ENCODE peak calls at places on chromosomes 2 and 18, in eight cellular contexts. L is testis, T is H9, R is left ventricle myocardium inferior, W is sigmoid colon, Z is tibial artery, D is upper lobe of right lung, U is suprapubic skin. A is an unnamed sample. For H3K4me1, the result is how much of the 10 kb centered on the place peaks cover.

GRCh38 chr2:163570391-163570790 is 165.4 kb downstream of the FIGN start:
- DNase-seq in L (no peak), T (no peak), R (no peak), W (no peak), Z (no peak), D (no peak), U (no peak), A (no peak)

GRCh38 chr2:102008490-102008889 is 16.7 kb downstream of the IL1R2 start:
- DNase-seq in L (no peak), T (no peak), R (no peak), W (no peak), Z (no peak), D (no peak), U (no peak), A (no peak)

GRCh38 chr18:69720422-69720821 is 227.3 kb downstream of the CD226 start:
- DNase-seq in L (no peak), T (no peak), R (no peak), W (no peak), Z (no peak), D (no peak), U (no peak), A (no peak)

GRCh38 chr2:230660294-230661060 is 52.2 kb upstream of the CAB39 start:
- DNase-seq in L (peak), T (no peak), R (peak), W (peak), Z (peak), D (peak), U (no peak), A (peak)

GRCh38 chr18:58784601-58785137 is 80.0 kb upstream of the ZNF532 start:
- DNase-seq in L (no peak), T (peak), R (no peak), W (no peak), Z (peak), D (no peak), U (no peak), A (no peak)

GRCh38 chr2:237327191-237327590 is 86.8 kb downstream of the COL6A3 start:
- DNase-seq in L (no peak), T (no peak), R (no peak), W (no peak), Z (no peak), D (no peak), U (no peak), A (no peak)

GRCh38 chr2:66897181-66897580 is 462.3 kb downstream of the MEIS1 start:
- DNase-seq in L (peak), T (no peak), R (no peak), W (peak), Z (no peak), D (no peak), U (no peak), A (no peak)

GRCh38 chr2:85737481-85737880 is 16.3 kb upstream of the ATOH8 start:
- DNase-seq in L (peak), T (no peak), R (peak), W (peak), Z (peak), D (peak), U (peak), A (no peak)

GRCh38 chr2:206443735-206444527 is 599 bp downstream of the ADAM23 start:
- DNase-seq in L (peak), T (peak), R (peak), W (no peak), Z (no peak), D (no peak), U (no peak), A (no peak)

GRCh38 chr2:182103531-182103930 is 117.9 kb downstream of the PPP1R1C start:
- DNase-seq in L (peak), T (no peak), R (no peak), W (no peak), Z (no peak), D (no peak), U (no peak), A (no peak)

GRCh38 chr18:8359076-8359475 is 250.2 kb upstream of the RAB12 start:
- DNase-seq in L (no peak), T (peak), R (no peak), W (no peak), Z (no peak), D (no peak), U (no peak), A (no peak)

GRCh38 chr2:127640082-127641072 is 5.6 kb upstream of the GPR17 start:
- DNase-seq in L (no peak), T (peak), R (no peak), W (no peak), Z (no peak), D (no peak), U (no peak), A (no peak)

GRCh38 chr2:100625731-100626130 is 62.9 kb downstream of the PDCL3 start:
- DNase-seq in L (no peak), T (peak), R (no peak), W (no peak), Z (no peak), D (no peak), U (no peak), A (no peak)

GRCh38 chr18:35041752-35042379 is 653 bp downstream of the MAPRE2 start:
- DNase-seq in L (no peak), T (no peak), R (no peak), W (no peak), Z (no peak), D (no peak), U (no peak), A (no peak)

GRCh38 chr2:123456416-123456815 is 568.7 kb upstream of the CNTNAP5 start:
- DNase-seq in L (no peak), T (no peak), R (no peak), W (no peak), Z (no peak), D (no peak), U (no peak), A (no peak)

GRCh38 chr2:72744049-72744448 is 81.8 kb downstream of the EXOC6B start:
- DNase-seq in L (no peak), T (no peak), R (no peak), W (no peak), Z (no peak), D (no peak), U (no peak), A (no peak)

DNA sequence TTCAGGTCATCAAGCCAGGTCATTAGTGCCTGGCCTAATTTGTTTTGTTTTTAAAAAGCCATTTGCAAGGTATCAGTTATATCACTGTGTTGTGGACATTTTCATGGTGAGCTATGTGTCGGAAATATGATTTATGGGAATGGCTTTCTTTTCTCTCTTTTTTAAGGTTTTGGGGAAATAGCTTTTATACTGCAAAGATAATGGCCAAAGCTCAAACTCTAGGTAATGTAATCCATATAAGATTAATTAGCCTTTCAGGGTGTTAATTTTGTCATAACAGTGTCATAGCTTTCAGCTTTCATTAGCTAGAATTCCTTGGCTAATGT is 45.8 kb downstream of the PCBP1 start:
- DNase-seq in L (no peak), T (no peak), R (no peak), W (no peak), Z (no peak), D (no peak), U (no peak), A (no peak)
- H3K4me1 ChIP-seq in L (under half), T (under half), R (half or more), W (under half), Z (under half), D (half or more), U (half or more), A (half or more)

GRCh38 chr2:188130317-188130716 is 161.4 kb upstream of the GULP1 start:
- DNase-seq in L (no peak), T (no peak), R (no peak), W (no peak), Z (no peak), D (no peak), U (no peak), A (no peak)
- TF ChIP-seq CTCF in L (no peak), T (no peak), R (no peak), W (no peak), Z (no peak), D (no peak), U (no peak), A (no peak)

DNA sequence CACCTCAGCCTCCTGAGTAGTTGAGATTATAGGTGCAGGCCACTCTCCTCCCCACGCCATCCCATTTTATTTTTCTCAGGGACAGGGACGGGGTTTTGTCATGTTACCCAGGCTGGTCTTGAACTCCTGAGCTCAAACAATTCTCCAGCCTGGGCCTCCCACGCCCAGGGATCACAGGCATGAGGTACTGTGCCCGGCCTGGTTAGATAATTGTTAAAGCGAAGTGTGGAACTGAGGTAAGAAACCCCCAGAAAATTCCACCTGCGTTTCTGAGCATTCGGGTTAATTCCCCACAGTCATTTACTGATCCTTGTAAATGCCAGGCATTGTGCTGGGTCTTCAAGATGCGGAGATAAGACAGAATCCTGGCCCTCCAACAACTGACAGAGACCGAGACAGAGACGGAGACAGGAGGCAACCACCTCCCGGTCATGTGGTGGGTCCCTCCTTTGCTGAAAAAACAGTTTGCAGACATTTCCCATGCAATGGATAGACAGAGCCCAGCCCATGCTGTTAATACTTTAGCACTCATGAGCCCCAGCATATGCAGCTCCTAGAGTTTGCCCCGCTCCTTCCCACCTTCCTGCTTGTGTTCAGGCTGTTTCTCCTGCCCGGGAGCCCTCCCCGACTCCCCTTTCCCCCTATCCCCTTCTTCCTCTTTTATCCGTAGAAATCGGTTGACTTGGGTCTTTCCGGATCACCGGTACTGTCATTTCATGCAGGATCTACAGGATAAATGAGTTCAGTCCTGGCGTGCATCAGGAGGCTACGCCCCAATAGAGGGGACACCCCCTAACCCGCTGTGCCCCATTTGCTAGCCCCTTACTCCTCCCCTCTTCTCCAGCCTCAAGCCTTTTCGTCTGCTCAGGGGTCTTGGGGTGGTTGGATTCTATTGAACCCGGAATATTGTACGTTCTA is 1.6 kb upstream of the RHOB start:
- DNase-seq in L (no peak), T (no peak), R (no peak), W (peak), Z (peak), D (peak), U (peak), A (no peak)
- H3K27ac ChIP-seq in L (peak), T (no peak), R (peak), W (peak), Z (peak), D (no peak), U (peak), A (peak)

DNA sequence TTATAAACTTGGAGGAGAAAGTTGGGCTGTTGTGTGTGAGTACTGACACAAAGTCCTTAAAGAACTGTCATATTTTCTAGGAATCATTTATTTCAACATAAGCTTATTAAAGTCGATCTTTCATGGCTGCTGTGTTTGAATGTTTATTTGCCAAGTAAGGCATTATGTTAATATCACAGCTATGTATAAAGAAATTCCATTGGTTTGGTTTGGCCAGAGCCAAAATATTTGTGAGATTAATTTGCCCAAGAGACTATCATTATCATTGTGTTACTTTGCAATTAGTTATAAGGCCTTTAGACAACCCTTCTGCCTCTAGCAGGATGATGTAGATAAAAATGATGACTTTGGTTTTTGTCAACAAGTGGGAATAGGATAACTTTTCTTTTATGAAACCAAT is 240.6 kb upstream of the NT5C1B start:
- DNase-seq in L (no peak), T (no peak), R (no peak), W (no peak), Z (no peak), D (no peak), U (no peak), A (no peak)
- H3K4me1 ChIP-seq in L (under half), T (under half), R (half or more), W (under half), Z (under half), D (under half), U (under half), A (under half)

A was measured in lower lobe of right lung.